ENCODE peak calls at places on chromosomes 16 and 17, in eight cellular contexts. Q, B, X, C, G, N, K and Z are unnamed samples.
A peak's percentile ranks its signal among the peaks of the same experiment; 100 is the strongest.

GRCh38 chr16:58110590-58111330 is 18.4 kb downstream of the CFAP20 start:
- DNase-seq in Q (no peak), B (no peak), X (no peak), C (no peak), G (no peak), N (no peak), K (no peak), Z (peak; percentile 84)

GRCh38 chr16:74623214-74623842 is 16.4 kb upstream of the GLG1 start:
- DNase-seq in Q (no peak), B (no peak), X (no peak), C (no peak), G (no peak), N (peak; percentile 68), K (no peak), Z (no peak)

GRCh38 chr17:5785343-5785742 is 201.0 kb upstream of the NLRP1 start:
- DNase-seq in Q (no peak), B (no peak), X (no peak), C (no peak), G (no peak), N (no peak), K (no peak), Z (no peak)

GRCh38 chr17:72373910-72374741 is 253.3 kb downstream of the SOX9 start:
- DNase-seq in Q (no peak), B (no peak), X (no peak), C (no peak), G (no peak), N (no peak), K (no peak), Z (peak; percentile 93)

GRCh38 chr16:54503011-54503410 is 216.4 kb upstream of the IRX3 start:
- DNase-seq in Q (no peak), B (no peak), X (no peak), C (peak; percentile 33), G (no peak), N (no peak), K (peak; percentile 90), Z (no peak)

GRCh38 chr17:57541472-57542394 is 203.4 kb downstream of the CCDC182 start:
- DNase-seq in Q (peak; percentile 60), B (peak; percentile 83), X (no peak), C (peak; percentile 95), G (no peak), N (peak; percentile 85), K (peak; percentile 82), Z (peak; percentile 90)

GRCh38 chr17:80030730-80031410 is 4.8 kb downstream of the TBC1D16 start:
- DNase-seq in Q (no peak), B (no peak), X (no peak), C (no peak), G (no peak), N (no peak), K (no peak), Z (no peak)

GRCh38 chr17:50533720-50534148 is 1.2 kb downstream of the EPN3 start:
- DNase-seq in Q (no peak), B (peak; percentile 42), X (no peak), C (peak; percentile 82), G (no peak), N (no peak), K (peak; percentile 84), Z (peak; percentile 49)

GRCh38 chr16:89324056-89325010 is 106.8 kb downstream of the ZNF778 start:
- DNase-seq in Q (no peak), B (no peak), X (no peak), C (no peak), G (no peak), N (no peak), K (no peak), Z (no peak)

GRCh38 chr16:71542377-71542776 is 16.2 kb downstream of the CHST4 start:
- DNase-seq in Q (no peak), B (no peak), X (no peak), C (peak; percentile 37), G (peak; percentile 83), N (peak; percentile 61), K (peak; percentile 32), Z (peak; percentile 71)

GRCh38 chr17:78342438-78343098 is 17.3 kb downstream of the SOCS3 start:
- DNase-seq in Q (peak; percentile 64), B (peak; percentile 84), X (no peak), C (peak; percentile 83), G (peak; percentile 59), N (peak; percentile 58), K (peak; percentile 77), Z (no peak)

GRCh38 chr16:70746708-70747424 is 54.1 kb downstream of the VAC14 start:
- DNase-seq in Q (peak; percentile 64), B (peak; percentile 93), X (no peak), C (peak; percentile 86), G (no peak), N (peak; percentile 95), K (peak; percentile 64), Z (no peak)

GRCh38 chr16:12083625-12084024 is 107.1 kb downstream of the SNX29 start:
- DNase-seq in Q (no peak), B (no peak), X (no peak), C (no peak), G (no peak), N (no peak), K (no peak), Z (no peak)

GRCh38 chr17:76940738-76941350 is 72.6 kb downstream of the MGAT5B start:
- DNase-seq in Q (no peak), B (no peak), X (no peak), C (no peak), G (peak; percentile 86), N (peak; percentile 27), K (no peak), Z (peak; percentile 70)

GRCh38 chr17:55743103-55743679 is 7.7 kb upstream of the PCTP start:
- DNase-seq in Q (no peak), B (no peak), X (no peak), C (peak; percentile 59), G (no peak), N (peak; percentile 60), K (peak; percentile 21), Z (peak; percentile 25)

GRCh38 chr16:76780556-76780955 is 410.4 kb upstream of the MON1B start:
- DNase-seq in Q (no peak), B (no peak), X (no peak), C (no peak), G (no peak), N (no peak), K (no peak), Z (no peak)

GRCh38 chr16:50160495-50161164 is 7.5 kb downstream of the TENT4B start:
- DNase-seq in Q (no peak), B (no peak), X (no peak), C (no peak), G (no peak), N (no peak), K (no peak), Z (no peak)

GRCh38 chr17:81256616-81257015 is 17.5 kb downstream of the NDUFAF8 start:
- DNase-seq in Q (no peak), B (no peak), X (no peak), C (peak; percentile 75), G (no peak), N (peak; percentile 48), K (no peak), Z (no peak)

GRCh38 chr16:58904254-58904653 is 170.1 kb upstream of the GOT2 start:
- DNase-seq in Q (no peak), B (no peak), X (no peak), C (no peak), G (no peak), N (no peak), K (no peak), Z (no peak)

GRCh38 chr16:51150894-51151320 is at the start of gene SALL1:
- DNase-seq in Q (no peak), B (peak; percentile 39), X (no peak), C (no peak), G (no peak), N (no peak), K (no peak), Z (no peak)

GRCh38 chr17:56532926-56533325 is 60.6 kb upstream of the NOG start:
- DNase-seq in Q (no peak), B (no peak), X (no peak), C (no peak), G (no peak), N (no peak), K (no peak), Z (no peak)

GRCh38 chr16:28182183-28182582 is 29.6 kb downstream of the XPO6 start:
- DNase-seq in Q (no peak), B (no peak), X (no peak), C (peak; percentile 21), G (no peak), N (no peak), K (no peak), Z (no peak)

GRCh38 chr16:87830673-87831420 is 38.5 kb downstream of the SLC7A5 start:
- DNase-seq in Q (no peak), B (no peak), X (no peak), C (no peak), G (no peak), N (peak; percentile 66), K (no peak), Z (no peak)

DNA sequence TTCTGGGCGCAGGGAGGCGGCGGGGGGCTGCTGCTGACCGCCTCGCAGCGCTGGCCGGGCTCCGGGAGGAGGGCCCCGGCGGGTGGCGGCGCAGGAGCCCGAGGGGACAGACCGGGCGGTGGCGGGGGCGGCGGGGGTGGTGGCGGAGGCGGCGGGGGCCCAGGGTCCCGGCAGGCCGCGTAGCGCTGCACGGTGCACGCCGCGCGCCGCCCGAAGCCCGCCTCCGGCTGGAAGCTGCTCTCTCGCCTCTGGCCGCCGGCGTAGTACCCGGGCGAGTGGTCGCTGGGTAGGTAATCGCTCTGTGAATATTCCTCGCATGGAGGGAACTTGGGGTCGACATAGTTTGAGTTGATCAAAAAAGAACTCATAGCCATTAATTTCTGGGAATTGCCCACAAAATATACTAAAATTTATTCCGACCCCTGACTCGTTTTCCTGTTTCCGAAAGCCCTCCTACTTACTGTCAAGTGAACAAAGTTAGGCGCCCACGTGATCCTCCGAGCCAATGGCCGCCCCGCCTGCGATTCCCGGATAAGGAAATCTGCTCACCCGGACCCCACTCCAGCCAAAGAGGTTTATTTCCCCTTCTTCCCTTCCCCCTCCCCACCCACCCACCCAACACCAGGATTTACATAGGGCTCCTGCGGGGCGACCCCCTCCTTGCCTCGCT is at the start of gene HOXB4:
- DNase-seq in Q (peak; percentile 64), B (peak; percentile 67), X (no peak), C (peak; percentile 85), G (peak; percentile 90), N (no peak), K (peak; percentile 69), Z (no peak)
- H3K4me1 ChIP-seq in Q (peaks cover 57% of the 10 kb centered on the region), B (peaks cover 4% of the 10 kb centered on the region), X (no peaks in the 10 kb centered on the region), C (peaks cover 24% of the 10 kb centered on the region), G (no peaks in the 10 kb centered on the region), N (peaks cover 16% of the 10 kb centered on the region), K (no peaks in the 10 kb centered on the region), Z (no peaks in the 10 kb centered on the region)

GRCh38 chr16:17461951-17462729 is 8.6 kb downstream of the XYLT1 start:
- DNase-seq in Q (no peak), B (no peak), X (no peak), C (no peak), G (peak; percentile 53), N (no peak), K (no peak), Z (no peak)
- TF ChIP-seq CTCF in Q (no peak), B (no peak), X (no peak), C (no peak), G (peak; percentile 44), N (no peak), K (no peak), Z (no peak)

GRCh38 chr16:1378087-1378803 is 26.5 kb downstream of the GNPTG start:
- DNase-seq in Q (no peak), B (no peak), X (no peak), C (no peak), G (no peak), N (no peak), K (no peak), Z (no peak)
- H3K4me1 ChIP-seq in Q (peaks cover 22% of the 10 kb centered on the region), B (peaks cover 10% of the 10 kb centered on the region), X (peaks cover 20% of the 10 kb centered on the region), C (peaks cover 22% of the 10 kb centered on the region), G (no peaks in the 10 kb centered on the region), N (peaks cover 27% of the 10 kb centered on the region), K (peaks cover 14% of the 10 kb centered on the region), Z (peaks cover 5% of the 10 kb centered on the region)

GRCh38 chr17:38544839-38545209 is 60.9 kb downstream of the SRCIN1 start:
- DNase-seq in Q (no peak), B (no peak), X (no peak), C (no peak), G (peak; percentile 69), N (no peak), K (no peak), Z (no peak)
- TF ChIP-seq CTCF in Q (no peak), B (no peak), X (no peak), C (no peak), G (peak; percentile 44), N (no peak), K (no peak), Z (no peak)